ENCODE peak calls at places on chromosome 3, in six cellular contexts. Q is K562, U is H1, L is HepG2, S is HCT116, K is SK-N-SH. F is an unnamed sample.

GRCh38 chr3:20078194-20078709 is 38.0 kb downstream of the KAT2B start:
- DNase-seq in S (no peak), K (no peak), Q (no peak), U (no peak), L (no peak), F (no peak)

GRCh38 chr3:50885491-50885890 is 210.8 kb downstream of the DOCK3 start:
- DNase-seq in Q (peak), S (no peak), K (peak), U (no peak), L (peak), F (peak)

GRCh38 chr3:153599685-153600084 is 437.7 kb downstream of the RAP2B start:
- DNase-seq in U (no peak), Q (no peak), K (no peak), L (peak), S (peak), F (no peak)

GRCh38 chr3:126110431-126111125 is 26.7 kb upstream of the SLC41A3 start:
- DNase-seq in S (no peak), L (no peak), K (no peak), U (no peak), Q (no peak), F (no peak)

GRCh38 chr3:51581529-51581928 is 43.0 kb downstream of the RAD54L2 start:
- DNase-seq in K (peak), L (no peak), S (no peak), Q (peak), U (no peak), F (no peak)

GRCh38 chr3:4989649-4989966 is 10.4 kb downstream of the BHLHE40 start:
- DNase-seq in U (no peak), S (no peak), Q (no peak), K (no peak), L (no peak), F (no peak)

GRCh38 chr3:67774676-67775075 is 120.3 kb upstream of the SUCLG2 start:
- DNase-seq in L (no peak), Q (no peak), S (no peak), K (no peak), U (no peak), F (no peak)

GRCh38 chr3:196631655-196632032 is 7.8 kb upstream of the NRROS start:
- DNase-seq in L (no peak), S (no peak), Q (peak), K (no peak), U (no peak), F (no peak)

GRCh38 chr3:101279765-101280385 is 40.5 kb downstream of the IMPG2 start:
- DNase-seq in Q (no peak), S (no peak), K (no peak), U (no peak), L (no peak), F (no peak)

GRCh38 chr3:120850326-120851295 is 57.4 kb upstream of the STXBP5L start:
- DNase-seq in L (no peak), K (no peak), S (no peak), Q (no peak), U (no peak), F (no peak)

GRCh38 chr3:109257269-109257668 is 59.0 kb downstream of the DPPA2 start:
- DNase-seq in S (no peak), U (no peak), Q (no peak), K (no peak), L (no peak), F (no peak)

GRCh38 chr3:5384557-5384956 is 197.1 kb downstream of the EDEM1 start:
- DNase-seq in K (no peak), U (no peak), S (no peak), L (no peak), Q (no peak), F (no peak)

GRCh38 chr3:155983834-155984474 is 113.5 kb downstream of the GMPS start:
- DNase-seq in L (no peak), U (no peak), S (no peak), Q (peak), K (no peak), F (no peak)

GRCh38 chr3:106086636-106087035 is 217.8 kb upstream of the CBLB start:
- DNase-seq in L (no peak), S (no peak), Q (peak), K (no peak), U (no peak), F (no peak)

GRCh38 chr3:16885588-16885903 is 791 bp downstream of the PLCL2 start:
- DNase-seq in U (no peak), S (no peak), L (no peak), Q (no peak), K (no peak), F (no peak)

GRCh38 chr3:195007151-195007550 is 263.8 kb downstream of the XXYLT1 start:
- DNase-seq in K (no peak), Q (no peak), S (no peak), U (no peak), L (no peak), F (no peak)

GRCh38 chr3:195003893-195004289 is 267.1 kb downstream of the XXYLT1 start:
- DNase-seq in L (no peak), S (no peak), Q (no peak), U (no peak), K (no peak), F (no peak)

GRCh38 chr3:195005759-195006555 is 265.0 kb downstream of the XXYLT1 start:
- DNase-seq in S (no peak), Q (no peak), U (no peak), K (no peak), L (no peak), F (no peak)

GRCh38 chr3:195004512-195005250 is 266.3 kb downstream of the XXYLT1 start:
- DNase-seq in Q (no peak), S (no peak), K (no peak), U (no peak), L (no peak), F (no peak)

GRCh38 chr3:195005251-195005620 is 265.7 kb downstream of the XXYLT1 start:
- DNase-seq in U (no peak), L (no peak), K (no peak), S (no peak), Q (no peak), F (no peak)
- TF ChIP-seq JUND in U (no peak), L (no peak), K (no peak), S (no peak), Q (no peak), F (no peak)

GRCh38 chr3:111229301-111229700 is 157.7 kb downstream of the NECTIN3 start:
- DNase-seq in U (no peak), Q (no peak), K (no peak), S (no peak), L (no peak), F (no peak)
- TF ChIP-seq JUND in U (no peak), Q (no peak), K (no peak), S (no peak), L (no peak), F (no peak)

GRCh38 chr3:133538154-133538553 is 35.3 kb upstream of the CDV3 start:
- DNase-seq in L (no peak), S (no peak), K (no peak), Q (no peak), U (no peak), F (no peak)

GRCh38 chr3:133535971-133536634 is 37.4 kb upstream of the CDV3 start:
- DNase-seq in U (no peak), S (no peak), L (peak), Q (no peak), K (no peak), F (no peak)

GRCh38 chr3:133540896-133541674 is 32.4 kb upstream of the CDV3 start:
- DNase-seq in L (peak), K (no peak), S (peak), U (no peak), Q (no peak), F (no peak)

GRCh38 chr3:133532951-133533350 is 40.5 kb upstream of the CDV3 start:
- DNase-seq in K (no peak), L (no peak), S (no peak), U (no peak), Q (no peak), F (no peak)

DNA sequence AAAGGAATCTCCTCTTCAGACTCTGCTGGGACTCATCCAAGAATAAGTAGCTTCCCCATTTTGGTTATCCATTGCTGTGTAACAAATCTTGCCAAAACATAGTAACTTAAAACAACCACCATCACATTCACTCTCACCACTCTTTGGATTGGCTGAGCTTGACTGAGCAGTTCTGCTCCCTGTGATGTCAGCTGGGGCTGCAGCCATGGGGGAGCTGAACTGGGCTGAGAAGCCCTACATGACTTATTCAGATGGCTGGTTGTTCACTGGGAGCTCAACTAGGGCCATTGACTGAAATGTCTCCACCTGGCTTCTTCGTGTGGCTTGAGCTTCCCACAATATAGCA is 36.9 kb upstream of the CDV3 start:
- DNase-seq in U (no peak), L (no peak), K (no peak), Q (no peak), S (no peak), F (no peak)
- TF ChIP-seq JUND in U (no peak), L (no peak), K (no peak), Q (no peak), S (no peak), F (no peak)

DNA sequence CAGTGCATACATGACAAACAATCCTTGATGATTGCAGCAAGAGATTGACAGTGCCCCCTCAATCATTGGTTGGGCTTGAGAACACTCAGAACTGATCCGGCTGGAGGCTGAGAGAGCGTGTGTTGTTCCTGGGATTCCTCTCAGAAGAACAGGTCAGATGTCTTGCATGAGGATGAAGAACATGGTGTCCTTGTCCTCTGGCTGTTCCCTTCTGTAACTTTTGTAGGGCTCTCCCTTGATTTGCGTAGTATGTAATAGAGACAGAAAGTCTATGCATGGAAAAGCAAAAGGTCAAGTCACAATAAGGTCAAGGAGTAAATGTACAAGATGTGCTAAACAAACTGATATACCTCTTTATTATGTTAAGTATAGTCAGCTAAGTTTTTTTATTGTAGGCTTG is 8.2 kb downstream of the CHST2 start:
- DNase-seq in Q (no peak), U (no peak), L (no peak), S (no peak), K (no peak), F (no peak)
- TF ChIP-seq JUND in Q (no peak), U (no peak), L (no peak), S (no peak), K (no peak), F (no peak)